ENCODE peak calls at places on chromosomes 1 and 21, in four cellular contexts. M is NCI-H510A treated with DMSO at 0.1 percent for 48 hours; U is GM03348; R is activated T-helper 2 cell treated with anti-CD3 and anti-CD28 coated beads, Interferon-gamma antibody, Interleukin-2, Interleukin-4, amounts not matched to agents 10 μg/mL and 5 μg/mL and 100 μg/mL, durations not matched to agents 14 hours and 24 hours and 36 hours. Z is an unnamed sample.

GRCh38 chr1:6906783-6907182 is 121.5 kb downstream of the CAMTA1 start:
- DNase-seq in M (no peak), R (no peak), U (no peak), Z (no peak)

GRCh38 chr21:41235214-41235613 is 67.3 kb downstream of the BACE2 start:
- DNase-seq in U (no peak), M (no peak), R (no peak), Z (no peak)

GRCh38 chr1:244211559-244211944 is 160.5 kb downstream of the ZBTB18 start:
- DNase-seq in M (no peak), R (no peak), U (peak), Z (peak)

GRCh38 chr21:43681650-43682049 is 22.3 kb downstream of the RRP1B start:
- DNase-seq in U (no peak), M (no peak), R (no peak), Z (no peak)

GRCh38 chr1:178768423-178768822 is 43.4 kb downstream of the RALGPS2 start:
- DNase-seq in M (no peak), R (peak), U (peak), Z (peak)

GRCh38 chr1:78304766-78305165 is 186.0 kb upstream of the PTGFR start:
- DNase-seq in M (no peak), U (no peak), R (no peak), Z (no peak)

GRCh38 chr1:218705391-218705790 is 360.3 kb downstream of the TGFB2 start:
- DNase-seq in M (no peak), U (no peak), R (no peak), Z (no peak)

GRCh38 chr1:199057284-199057683 is 418.4 kb downstream of the PTPRC start:
- DNase-seq in R (no peak), U (no peak), M (no peak), Z (no peak)

GRCh38 chr1:91071838-91072237 is 50.0 kb upstream of the ZNF644 start:
- DNase-seq in M (no peak), R (no peak), U (no peak), Z (no peak)

GRCh38 chr1:54926955-54927354 is 40.0 kb upstream of the DHCR24 start:
- DNase-seq in R (no peak), M (peak), U (no peak), Z (no peak)

GRCh38 chr21:31176725-31177124 is 138.4 kb upstream of the KRTAP19-8 start:
- DNase-seq in M (no peak), R (no peak), U (no peak), Z (no peak)

GRCh38 chr1:235017191-235017590 is 111.4 kb downstream of the TOMM20 start:
- DNase-seq in R (no peak), M (no peak), U (no peak), Z (no peak)

GRCh38 chr1:145985502-145986439 is 10.6 kb downstream of the TXNIP start:
- DNase-seq in U (no peak), M (peak), R (no peak), Z (peak)

GRCh38 chr1:905071-905749 is 18.5 kb upstream of the SAMD11 start:
- DNase-seq in U (no peak), R (peak), M (peak), Z (peak)

GRCh38 chr1:108897865-108898720 is 21.3 kb downstream of the GPSM2 start:
- DNase-seq in U (peak), R (no peak), M (peak), Z (peak)

GRCh38 chr1:17258116-17258757 is 9.3 kb downstream of the PADI3 start:
- DNase-seq in M (no peak), U (peak), R (no peak), Z (peak)

GRCh38 chr1:12040457-12041051 is 21.3 kb downstream of the MIIP start:
- DNase-seq in R (no peak), M (peak), U (peak), Z (peak)

GRCh38 chr1:155078496-155079209 is at the start of gene EFNA3:
- DNase-seq in R (peak), M (no peak), U (peak), Z (peak)

GRCh38 chr21:29382029-29382654 is 83.4 kb downstream of the BACH1 start:
- DNase-seq in R (no peak), U (peak), M (no peak), Z (peak)

GRCh38 chr21:32520885-32521735 is 64.2 kb downstream of the TCP10L start:
- DNase-seq in M (no peak), R (no peak), U (peak), Z (peak)

GRCh38 chr1:109979489-109980091 is 5.0 kb upstream of the AHCYL1 start:
- DNase-seq in M (no peak), R (no peak), U (peak), Z (peak)

Z was measured in adipocyte.